ENCODE peak calls at places on chromosomes 4 and X, in nine cellular contexts. One of them, this sample, is unnamed.

GRCh38 chr4:8274772-8275241 is 5.3 kb downstream of the HTRA3 start:
- DNase-seq in NB4: peak; percentile 49
- DNase-seq in upper lobe of left lung: peak; percentile 42
- DNase-seq in tibial nerve: peak; percentile 83
- DNase-seq in A549: no peak
- DNase-seq in uterus: peak; percentile 95
- DNase-seq in thyroid gland: peak; percentile 75
- DNase-seq in lower leg skin: peak; percentile 75
- DNase-seq in heart left ventricle: peak; percentile 94
- DNase-seq in this sample: peak; percentile 90

GRCh38 chrX:12403474-12404082 is 265.3 kb downstream of the FRMPD4 start:
- DNase-seq in tibial nerve: no peak
- DNase-seq in heart left ventricle: no peak
- DNase-seq in upper lobe of left lung: no peak
- DNase-seq in A549: no peak
- DNase-seq in lower leg skin: no peak
- DNase-seq in uterus: no peak
- DNase-seq in thyroid gland: no peak
- DNase-seq in NB4: no peak
- DNase-seq in this sample: no peak

GRCh38 chr4:7127591-7127990 is 59.7 kb upstream of the GRPEL1 start:
- DNase-seq in heart left ventricle: no peak
- DNase-seq in thyroid gland: peak; percentile 91
- DNase-seq in tibial nerve: no peak
- DNase-seq in uterus: peak; percentile 40
- DNase-seq in lower leg skin: no peak
- DNase-seq in A549: no peak
- DNase-seq in upper lobe of left lung: no peak
- DNase-seq in NB4: no peak
- DNase-seq in this sample: no peak

GRCh38 chr4:31234494-31234893 is 514.3 kb downstream of the PCDH7 start:
- DNase-seq in uterus: no peak
- DNase-seq in upper lobe of left lung: no peak
- DNase-seq in heart left ventricle: no peak
- DNase-seq in NB4: no peak
- DNase-seq in lower leg skin: no peak
- DNase-seq in thyroid gland: no peak
- DNase-seq in A549: peak; percentile 5
- DNase-seq in tibial nerve: no peak
- DNase-seq in this sample: no peak

GRCh38 chr4:7892212-7893019 is 47.2 kb downstream of the AFAP1 start:
- DNase-seq in NB4: no peak
- DNase-seq in lower leg skin: no peak
- DNase-seq in tibial nerve: no peak
- DNase-seq in uterus: peak; percentile 39
- DNase-seq in upper lobe of left lung: no peak
- DNase-seq in A549: peak; percentile 36
- DNase-seq in heart left ventricle: peak; percentile 45
- DNase-seq in thyroid gland: no peak
- DNase-seq in this sample: no peak

GRCh38 chrX:152895724-152896420 is 2.0 kb upstream of the ZNF185 start:
- DNase-seq in lower leg skin: peak; percentile 55
- DNase-seq in A549: no peak
- DNase-seq in tibial nerve: no peak
- DNase-seq in uterus: no peak
- DNase-seq in thyroid gland: no peak
- DNase-seq in heart left ventricle: no peak
- DNase-seq in upper lobe of left lung: peak; percentile 50
- DNase-seq in NB4: no peak
- DNase-seq in this sample: no peak

GRCh38 chr4:86818845-86819244 is 30.3 kb downstream of the SLC10A6 start:
- DNase-seq in lower leg skin: no peak
- DNase-seq in uterus: no peak
- DNase-seq in tibial nerve: no peak
- DNase-seq in upper lobe of left lung: no peak
- DNase-seq in A549: peak; percentile 20
- DNase-seq in heart left ventricle: no peak
- DNase-seq in NB4: peak; percentile 11
- DNase-seq in thyroid gland: no peak
- DNase-seq in this sample: no peak

GRCh38 chrX:9342581-9343051 is 122.2 kb upstream of the TBL1X start:
- DNase-seq in upper lobe of left lung: peak; percentile 86
- DNase-seq in A549: peak; percentile 91
- DNase-seq in uterus: peak; percentile 85
- DNase-seq in lower leg skin: peak; percentile 70
- DNase-seq in tibial nerve: peak; percentile 62
- DNase-seq in heart left ventricle: peak; percentile 86
- DNase-seq in thyroid gland: peak; percentile 73
- DNase-seq in NB4: peak; percentile 88
- DNase-seq in this sample: peak; percentile 67

GRCh38 chr4:68373513-68373912 is 23.6 kb upstream of the YTHDC1 start:
- DNase-seq in A549: no peak
- DNase-seq in lower leg skin: peak; percentile 64
- DNase-seq in uterus: peak; percentile 80
- DNase-seq in tibial nerve: peak; percentile 33
- DNase-seq in NB4: no peak
- DNase-seq in upper lobe of left lung: peak; percentile 70
- DNase-seq in heart left ventricle: peak; percentile 88
- DNase-seq in thyroid gland: peak; percentile 67
- DNase-seq in this sample: peak; percentile 84

GRCh38 chr4:159047478-159048165 is 55.3 kb upstream of the RAPGEF2 start:
- DNase-seq in heart left ventricle: no peak
- DNase-seq in A549: no peak
- DNase-seq in lower leg skin: no peak
- DNase-seq in tibial nerve: no peak
- DNase-seq in thyroid gland: no peak
- DNase-seq in uterus: no peak
- DNase-seq in NB4: no peak
- DNase-seq in upper lobe of left lung: no peak
- DNase-seq in this sample: no peak

GRCh38 chrX:29172880-29173279 is 585.6 kb downstream of the IL1RAPL1 start:
- DNase-seq in lower leg skin: no peak
- DNase-seq in A549: no peak
- DNase-seq in heart left ventricle: no peak
- DNase-seq in uterus: no peak
- DNase-seq in thyroid gland: no peak
- DNase-seq in tibial nerve: no peak
- DNase-seq in NB4: no peak
- DNase-seq in upper lobe of left lung: no peak
- DNase-seq in this sample: no peak

GRCh38 chr4:107044170-107044569 is 8.1 kb upstream of the DKK2 start:
- DNase-seq in NB4: peak; percentile 8
- DNase-seq in heart left ventricle: no peak
- DNase-seq in uterus: no peak
- DNase-seq in A549: no peak
- DNase-seq in lower leg skin: no peak
- DNase-seq in upper lobe of left lung: no peak
- DNase-seq in thyroid gland: no peak
- DNase-seq in tibial nerve: no peak
- DNase-seq in this sample: no peak

GRCh38 chr4:2408401-2408958 is 10.0 kb downstream of the ZFYVE28 start:
- DNase-seq in upper lobe of left lung: no peak
- DNase-seq in uterus: no peak
- DNase-seq in lower leg skin: no peak
- DNase-seq in heart left ventricle: no peak
- DNase-seq in tibial nerve: no peak
- DNase-seq in thyroid gland: no peak
- DNase-seq in NB4: peak; percentile 39
- DNase-seq in A549: peak; percentile 40
- DNase-seq in this sample: no peak

GRCh38 chr4:168183717-168184571 is 91.6 kb downstream of the ANXA10 start:
- DNase-seq in A549: peak; percentile 44
- DNase-seq in tibial nerve: no peak
- DNase-seq in thyroid gland: no peak
- DNase-seq in uterus: no peak
- DNase-seq in upper lobe of left lung: no peak
- DNase-seq in NB4: peak; percentile 51
- DNase-seq in heart left ventricle: no peak
- DNase-seq in lower leg skin: no peak
- DNase-seq in this sample: no peak

GRCh38 chr4:38985363-38986065 is 46.7 kb downstream of the TMEM156 start:
- DNase-seq in upper lobe of left lung: no peak
- DNase-seq in heart left ventricle: no peak
- DNase-seq in tibial nerve: no peak
- DNase-seq in lower leg skin: no peak
- DNase-seq in uterus: no peak
- DNase-seq in thyroid gland: no peak
- DNase-seq in NB4: no peak
- DNase-seq in A549: no peak
- DNase-seq in this sample: no peak

GRCh38 chrX:120749141-120749846 is 119.4 kb upstream of the C1GALT1C1 start:
- DNase-seq in NB4: peak; percentile 51
- DNase-seq in lower leg skin: no peak
- DNase-seq in upper lobe of left lung: no peak
- DNase-seq in thyroid gland: no peak
- DNase-seq in uterus: no peak
- DNase-seq in heart left ventricle: no peak
- DNase-seq in A549: no peak
- DNase-seq in tibial nerve: no peak
- DNase-seq in this sample: no peak

GRCh38 chr4:157984285-157984911 is 188.4 kb downstream of the GASK1B start:
- DNase-seq in uterus: no peak
- DNase-seq in heart left ventricle: no peak
- DNase-seq in A549: no peak
- DNase-seq in NB4: no peak
- DNase-seq in lower leg skin: no peak
- DNase-seq in upper lobe of left lung: no peak
- DNase-seq in tibial nerve: no peak
- DNase-seq in thyroid gland: no peak
- DNase-seq in this sample: no peak

GRCh38 chrX:23118890-23119527 is 119.2 kb downstream of the DDX53 start:
- DNase-seq in lower leg skin: no peak
- DNase-seq in heart left ventricle: no peak
- DNase-seq in thyroid gland: no peak
- DNase-seq in uterus: no peak
- DNase-seq in A549: no peak
- DNase-seq in upper lobe of left lung: no peak
- DNase-seq in NB4: no peak
- DNase-seq in tibial nerve: no peak
- DNase-seq in this sample: no peak

GRCh38 chr4:105896461-105896939 is 1.2 kb downstream of the NPNT start:
- DNase-seq in NB4: no peak
- DNase-seq in thyroid gland: no peak
- DNase-seq in tibial nerve: no peak
- DNase-seq in upper lobe of left lung: no peak
- DNase-seq in A549: no peak
- DNase-seq in uterus: no peak
- DNase-seq in lower leg skin: no peak
- DNase-seq in heart left ventricle: no peak
- DNase-seq in this sample: no peak
- H3K4me3 ChIP-seq in NB4: no peak overlapping the region
- H3K4me3 ChIP-seq in thyroid gland: peak overlapping the region; percentile 81
- H3K4me3 ChIP-seq in tibial nerve: peak overlapping the region; percentile 60
- H3K4me3 ChIP-seq in upper lobe of left lung: peak overlapping the region; percentile 5
- H3K4me3 ChIP-seq in A549: no peak overlapping the region
- H3K4me3 ChIP-seq in uterus: peak overlapping the region; percentile 40
- H3K4me3 ChIP-seq in lower leg skin: peak overlapping the region; percentile 46
- H3K4me3 ChIP-seq in heart left ventricle: peak overlapping the region; percentile 54
- H3K4me3 ChIP-seq in this sample: peak overlapping the region; percentile 60

GRCh38 chr4:76950052-76950845 is 697 bp downstream of the SEPTIN11 start:
- DNase-seq in lower leg skin: peak; percentile 36
- DNase-seq in NB4: peak; percentile 6
- DNase-seq in A549: peak; percentile 19
- DNase-seq in thyroid gland: peak; percentile 47
- DNase-seq in uterus: peak; percentile 53
- DNase-seq in heart left ventricle: peak; percentile 57
- DNase-seq in upper lobe of left lung: peak; percentile 34
- DNase-seq in tibial nerve: peak; percentile 47
- DNase-seq in this sample: no peak
- TF ChIP-seq POLR2A in lower leg skin: no peak
- TF ChIP-seq POLR2A in NB4: no peak
- TF ChIP-seq POLR2A in A549: no peak
- TF ChIP-seq POLR2A in thyroid gland: no peak
- TF ChIP-seq POLR2A in uterus: no peak
- TF ChIP-seq POLR2A in heart left ventricle: no peak
- TF ChIP-seq POLR2A in upper lobe of left lung: no peak
- TF ChIP-seq POLR2A in tibial nerve: no peak
- TF ChIP-seq POLR2A in this sample: no peak

GRCh38 chr4:185924458-185924857 is 112.5 kb upstream of the SORBS2 start:
- DNase-seq in thyroid gland: no peak
- DNase-seq in lower leg skin: no peak
- DNase-seq in tibial nerve: no peak
- DNase-seq in A549: no peak
- DNase-seq in uterus: no peak
- DNase-seq in upper lobe of left lung: no peak
- DNase-seq in heart left ventricle: no peak
- DNase-seq in NB4: no peak
- DNase-seq in this sample: no peak

GRCh38 chr4:185921583-185922555 is 109.9 kb upstream of the SORBS2 start:
- DNase-seq in tibial nerve: no peak
- DNase-seq in heart left ventricle: no peak
- DNase-seq in uterus: no peak
- DNase-seq in lower leg skin: no peak
- DNase-seq in NB4: no peak
- DNase-seq in upper lobe of left lung: no peak
- DNase-seq in thyroid gland: no peak
- DNase-seq in A549: no peak
- DNase-seq in this sample: no peak

GRCh38 chr4:185920691-185921260 is 108.8 kb upstream of the SORBS2 start:
- DNase-seq in A549: no peak
- DNase-seq in heart left ventricle: no peak
- DNase-seq in NB4: no peak
- DNase-seq in tibial nerve: no peak
- DNase-seq in lower leg skin: no peak
- DNase-seq in thyroid gland: no peak
- DNase-seq in upper lobe of left lung: no peak
- DNase-seq in uterus: no peak
- DNase-seq in this sample: no peak

GRCh38 chr4:185928761-185929455 is 116.9 kb upstream of the SORBS2 start:
- DNase-seq in A549: no peak
- DNase-seq in lower leg skin: no peak
- DNase-seq in upper lobe of left lung: no peak
- DNase-seq in tibial nerve: no peak
- DNase-seq in uterus: no peak
- DNase-seq in heart left ventricle: no peak
- DNase-seq in thyroid gland: no peak
- DNase-seq in NB4: no peak
- DNase-seq in this sample: no peak

GRCh38 chr4:185925910-185926360 is 113.9 kb upstream of the SORBS2 start:
- DNase-seq in upper lobe of left lung: no peak
- DNase-seq in A549: no peak
- DNase-seq in tibial nerve: no peak
- DNase-seq in NB4: no peak
- DNase-seq in uterus: no peak
- DNase-seq in lower leg skin: no peak
- DNase-seq in heart left ventricle: peak; percentile 60
- DNase-seq in thyroid gland: no peak
- DNase-seq in this sample: no peak
- H3K4me3 ChIP-seq in upper lobe of left lung: no peak overlapping the region
- H3K4me3 ChIP-seq in A549: no peak overlapping the region
- H3K4me3 ChIP-seq in tibial nerve: no peak overlapping the region
- H3K4me3 ChIP-seq in NB4: no peak overlapping the region
- H3K4me3 ChIP-seq in uterus: no peak overlapping the region
- H3K4me3 ChIP-seq in lower leg skin: no peak overlapping the region
- H3K4me3 ChIP-seq in heart left ventricle: peak overlapping the region; percentile 36
- H3K4me3 ChIP-seq in thyroid gland: no peak overlapping the region
- H3K4me3 ChIP-seq in this sample: no peak overlapping the region

DNA sequence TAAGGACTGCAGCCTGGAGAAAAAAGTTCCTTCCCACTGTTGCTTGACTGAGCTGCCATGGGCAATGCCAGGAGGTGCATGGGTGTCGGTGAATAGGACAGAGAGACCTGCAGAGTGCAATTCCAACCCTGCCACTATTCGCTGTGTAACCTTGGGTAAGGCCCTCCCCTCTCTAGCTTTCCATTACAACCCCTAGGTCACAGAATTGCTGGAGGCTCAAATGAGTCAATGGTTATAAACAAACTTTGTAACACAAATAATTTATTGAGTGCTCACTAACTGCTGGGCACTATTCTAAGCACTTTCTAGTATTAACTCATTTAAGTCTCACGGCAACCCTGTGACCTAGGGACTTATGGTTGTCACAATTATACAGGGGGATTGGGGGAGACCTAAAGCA is 37.8 kb downstream of the PJA1 start:
- DNase-seq in upper lobe of left lung: no peak
- DNase-seq in heart left ventricle: no peak
- DNase-seq in NB4: no peak
- DNase-seq in lower leg skin: no peak
- DNase-seq in uterus: no peak
- DNase-seq in A549: no peak
- DNase-seq in thyroid gland: no peak
- DNase-seq in tibial nerve: no peak
- DNase-seq in this sample: no peak
- TF ChIP-seq POLR2A in upper lobe of left lung: no peak
- TF ChIP-seq POLR2A in heart left ventricle: no peak
- TF ChIP-seq POLR2A in NB4: no peak
- TF ChIP-seq POLR2A in lower leg skin: no peak
- TF ChIP-seq POLR2A in uterus: no peak
- TF ChIP-seq POLR2A in A549: no peak
- TF ChIP-seq POLR2A in thyroid gland: no peak
- TF ChIP-seq POLR2A in tibial nerve: no peak
- TF ChIP-seq POLR2A in this sample: no peak

This sample was measured in gastrocnemius medialis.